ENCODE peak calls at places on chromosome 13, in seven cellular contexts. N is astrocyte of the spinal cord, V is PC-9, U is AG09309, W is tibial nerve, J is ascending aorta, D is fibroblast of the aortic adventitia. I is an unnamed sample.

GRCh38 chr13:29490561-29490960 is 104.9 kb downstream of the SLC7A1 start:
- DNase-seq in N (no peak), V (no peak), D (no peak), U (no peak), J (no peak), W (no peak), I (no peak)

GRCh38 chr13:99566125-99567083 is 65.1 kb downstream of the TM9SF2 start:
- DNase-seq in V (no peak), U (no peak), J (no peak), W (no peak), D (no peak), N (no peak), I (no peak)

GRCh38 chr13:78816592-78816991 is 157.6 kb upstream of the OBI1 start:
- DNase-seq in U (no peak), N (no peak), D (no peak), W (no peak), V (no peak), J (no peak), I (no peak)

GRCh38 chr13:43663474-43664090 is 123.2 kb downstream of the ENOX1 start:
- DNase-seq in V (no peak), J (no peak), W (no peak), N (peak; percentile 29), D (peak; percentile 42), U (no peak), I (no peak)

GRCh38 chr13:24916464-24916863 is 152.5 kb downstream of the RNF17 start:
- DNase-seq in U (no peak), J (no peak), N (no peak), W (no peak), V (no peak), D (no peak), I (no peak)

GRCh38 chr13:29959086-29959485 is 108.7 kb upstream of the UBL3 start:
- DNase-seq in V (no peak), J (no peak), D (no peak), W (no peak), U (no peak), N (no peak), I (no peak)

GRCh38 chr13:76440568-76440967 is 445.6 kb downstream of the KCTD12 start:
- DNase-seq in N (no peak), W (no peak), D (no peak), J (no peak), U (no peak), V (no peak), I (no peak)

GRCh38 chr13:94950303-94950702 is 238.0 kb upstream of the SOX21 start:
- DNase-seq in W (no peak), D (peak; percentile 7), J (no peak), N (no peak), U (no peak), V (no peak), I (no peak)

DNA sequence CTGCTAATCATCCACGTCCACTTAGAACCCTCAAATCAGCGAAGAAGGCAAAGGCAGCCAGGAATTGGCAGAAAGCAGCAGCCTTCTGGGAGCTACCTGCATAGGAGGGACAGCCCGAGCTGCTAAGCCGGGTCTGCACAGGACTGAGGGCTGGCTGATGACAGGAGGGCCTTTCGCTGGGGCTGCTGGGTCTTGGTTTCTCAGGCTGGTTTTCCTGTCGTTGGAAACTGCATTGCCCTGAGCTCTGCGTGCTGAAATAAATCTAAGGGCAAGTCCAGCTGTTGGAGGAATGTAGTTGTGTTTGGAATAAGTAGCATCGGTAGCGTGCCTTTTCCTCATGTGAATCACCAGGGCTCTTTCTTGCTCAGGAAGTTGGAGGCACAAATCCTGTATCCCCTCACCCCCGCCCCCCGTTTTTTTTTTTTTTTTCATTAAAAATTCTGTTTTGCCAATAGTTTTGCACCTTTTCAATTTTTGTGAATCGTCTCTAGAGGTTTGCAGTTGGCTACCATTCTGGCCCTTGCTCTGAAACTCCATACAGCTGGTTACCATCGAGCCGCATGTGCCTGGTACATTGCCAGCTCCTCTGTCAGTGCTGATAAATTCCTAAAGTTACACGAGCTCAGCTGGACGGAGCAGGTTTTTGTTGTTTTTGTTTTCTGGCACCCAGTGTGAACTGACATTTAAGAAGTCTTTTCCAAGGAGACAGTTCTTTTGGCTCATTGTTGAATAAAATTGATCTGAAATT is 193.9 kb upstream of the RNF113B start:
- DNase-seq in N (peak; percentile 79), W (peak; percentile 52), D (peak; percentile 88), U (peak; percentile 82), V (no peak), J (no peak), I (peak; percentile 77)
- H3K4me3 ChIP-seq in N (no peak overlapping the region), W (no peak overlapping the region), D (peak overlapping the region; percentile 19), U (no peak overlapping the region), V (no peak overlapping the region), J (no peak overlapping the region), I (peak overlapping the region; percentile 12)

GRCh38 chr13:46297338-46297737 is 85.6 kb downstream of the LRRC63 start:
- DNase-seq in W (no peak), U (no peak), V (no peak), J (no peak), N (peak; percentile 45), D (peak; percentile 82), I (no peak)

GRCh38 chr13:46296465-46296822 is 84.7 kb downstream of the LRRC63 start:
- DNase-seq in N (no peak), V (no peak), U (no peak), D (no peak), W (no peak), J (no peak), I (no peak)

GRCh38 chr13:46295531-46296464 is 84.1 kb downstream of the LRRC63 start:
- DNase-seq in V (no peak), U (peak; percentile 98), W (peak; percentile 46), N (peak; percentile 95), J (peak; percentile 32), D (peak; percentile 99), I (peak; percentile 41)

GRCh38 chr13:46296920-46297319 is 85.2 kb downstream of the LRRC63 start:
- DNase-seq in D (peak; percentile 99), N (peak; percentile 90), U (peak; percentile 87), V (no peak), W (peak; percentile 19), J (no peak), I (peak; percentile 52)
- TF ChIP-seq CTCF in D (no peak), N (peak; percentile 1), U (peak; percentile 4), V (no peak), W (no peak), J (no peak), I (no peak)

DNA sequence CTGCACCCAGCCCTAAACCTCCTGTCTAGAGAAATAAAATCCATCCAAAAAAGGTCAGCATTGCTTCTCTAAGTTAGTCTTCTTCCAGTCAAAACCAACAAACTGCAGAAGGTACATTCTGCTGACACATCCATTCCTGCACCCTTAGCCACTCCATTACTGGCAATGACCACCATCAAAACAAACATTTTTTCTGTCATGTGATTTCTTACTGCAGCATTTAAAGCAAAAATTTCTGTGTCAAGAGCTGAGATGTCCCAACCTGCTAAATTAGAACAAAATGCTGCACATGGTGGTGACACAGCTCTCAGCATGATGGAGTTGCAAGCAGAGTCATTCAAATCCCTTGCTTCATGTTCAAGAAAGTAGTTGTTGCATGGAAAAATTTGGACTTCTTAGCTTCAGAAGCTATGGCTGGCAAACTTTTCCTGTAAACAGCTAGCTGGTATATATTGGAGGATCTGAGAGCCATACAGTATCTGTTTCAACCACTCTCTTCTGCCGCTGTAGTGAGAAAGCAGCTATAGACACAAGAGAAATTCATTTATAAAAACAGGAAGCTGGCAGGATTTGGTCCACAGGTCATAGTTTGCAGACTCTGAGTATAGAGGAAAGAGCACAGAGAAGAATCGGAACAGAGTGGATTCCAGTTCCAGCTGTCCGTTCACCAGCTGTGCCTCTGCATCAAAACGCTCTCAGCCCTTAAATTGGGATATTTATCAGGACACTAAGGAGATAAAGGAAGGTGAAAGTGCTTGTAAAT is 17.4 kb downstream of the RUBCNL start:
- DNase-seq in N (peak; percentile 88), U (peak; percentile 67), J (no peak), D (peak; percentile 89), V (no peak), W (no peak), I (no peak)
- H3K4me3 ChIP-seq in N (no peak overlapping the region), U (no peak overlapping the region), J (no peak overlapping the region), D (no peak overlapping the region), V (no peak overlapping the region), W (no peak overlapping the region), I (no peak overlapping the region)

GRCh38 chr13:102090532-102090931 is 311.3 kb downstream of the FGF14 start:
- DNase-seq in W (no peak), J (no peak), V (no peak), N (no peak), U (no peak), D (no peak), I (no peak)

GRCh38 chr13:102089722-102090121 is 312.1 kb downstream of the FGF14 start:
- DNase-seq in V (no peak), D (no peak), W (no peak), N (no peak), J (no peak), U (no peak), I (no peak)

GRCh38 chr13:102091231-102091630 is 310.6 kb downstream of the FGF14 start:
- DNase-seq in N (peak; percentile 4), J (no peak), D (no peak), V (no peak), U (no peak), W (no peak), I (no peak)

DNA sequence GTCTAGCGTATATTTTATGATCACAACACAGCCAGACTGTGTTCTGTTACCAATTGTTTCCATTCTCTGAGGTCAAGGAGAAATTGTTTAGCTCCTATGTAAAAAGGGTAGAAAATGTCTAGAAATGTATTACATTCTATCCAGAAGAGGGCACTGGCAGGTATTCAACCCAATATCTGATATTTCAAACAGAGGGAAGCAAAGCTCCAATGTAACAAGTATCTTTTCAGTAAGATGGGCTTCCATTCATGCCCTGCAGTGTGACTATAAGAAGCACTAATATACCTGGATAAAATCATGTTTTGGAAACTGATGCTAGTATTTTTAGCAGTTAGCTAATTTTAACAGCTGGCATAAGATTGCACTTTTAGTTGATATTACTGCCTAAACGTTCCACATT is 312.7 kb downstream of the FGF14 start:
- DNase-seq in D (peak; percentile 8), W (no peak), J (no peak), U (no peak), V (no peak), N (peak; percentile 20), I (no peak)
- TF ChIP-seq CTCF in D (peak; percentile 9), W (no peak), J (no peak), U (peak; percentile 13), V (peak; percentile 39), N (peak; percentile 24), I (no peak)

DNA sequence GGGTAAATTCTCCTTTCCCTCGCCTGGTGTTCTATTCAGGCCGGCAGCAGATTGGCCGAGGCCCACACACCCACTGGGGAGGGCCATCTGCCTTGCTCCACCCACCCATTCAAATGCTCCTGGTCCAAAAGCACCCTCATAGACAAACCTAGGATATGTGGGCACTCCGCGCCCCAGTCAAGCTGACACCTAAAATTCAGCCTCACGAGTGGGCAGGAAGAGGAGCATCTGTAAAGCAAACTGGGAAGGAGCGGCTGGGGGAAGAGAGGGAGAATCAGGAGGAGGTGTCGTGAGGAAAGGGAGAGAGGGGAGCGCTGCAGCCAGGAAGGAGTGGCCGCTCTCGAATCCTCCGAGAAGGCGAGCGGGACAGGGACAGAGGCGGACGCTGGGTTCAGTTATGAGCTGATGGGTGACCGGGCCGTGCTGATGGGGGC is 136.9 kb downstream of the USP12 start:
- DNase-seq in N (no peak), D (no peak), U (no peak), W (no peak), V (no peak), J (no peak), I (no peak)
- H3K4me3 ChIP-seq in N (peak overlapping the region; percentile 10), D (no peak overlapping the region), U (no peak overlapping the region), W (no peak overlapping the region), V (no peak overlapping the region), J (no peak overlapping the region), I (peak overlapping the region; percentile 2)

DNA sequence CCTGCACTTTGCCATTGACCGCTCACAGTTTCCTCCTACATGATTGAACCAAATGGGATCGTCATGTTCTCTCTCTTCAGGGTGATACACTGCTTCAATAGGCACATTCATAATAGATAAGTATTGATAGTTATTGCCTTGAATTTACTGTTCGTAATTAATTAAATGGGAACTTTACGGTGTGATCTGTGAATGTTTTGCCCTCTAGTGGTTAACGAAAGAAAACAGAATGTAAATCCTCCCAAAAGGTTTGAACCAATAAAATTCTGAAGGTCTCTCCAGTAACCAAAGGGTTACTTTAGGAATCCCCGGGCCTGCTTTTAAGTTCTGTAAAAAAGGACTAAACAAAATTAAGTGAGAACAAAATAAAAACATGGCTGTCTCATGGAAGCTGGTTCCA is 389.3 kb downstream of the DACH1 start:
- DNase-seq in U (no peak), V (no peak), D (no peak), J (no peak), W (no peak), N (peak; percentile 3), I (no peak)
- TF ChIP-seq CTCF in U (no peak), V (peak; percentile 59), D (no peak), J (no peak), W (no peak), N (peak; percentile 45), I (peak; percentile 21)